ENCODE peak calls at places on chromosome 1, in four cellular contexts. U is endothelial cell of umbilical vein, Q is IMR-90, D is K562. Z is an unnamed sample.

GRCh38 chr1:52403566-52404115 is 582 bp downstream of the ORC1 start:
- DNase-seq in U (peak; percentile 69), Q (peak; percentile 84), D (peak; percentile 78), Z (peak; percentile 38)

GRCh38 chr1:98870959-98871903 is 133.4 kb downstream of the PLPPR5 start:
- DNase-seq in U (peak; percentile 3), Q (no peak), D (no peak), Z (no peak)

GRCh38 chr1:93676424-93676823 is 5.2 kb downstream of the BCAR3 start:
- DNase-seq in U (peak; percentile 25), Q (no peak), D (no peak), Z (no peak)

GRCh38 chr1:228241259-228241658 is 33.4 kb downstream of the OBSCN start:
- DNase-seq in U (no peak), Q (no peak), D (no peak), Z (no peak)

GRCh38 chr1:23784846-23785245 is 6.1 kb upstream of the LYPLA2 start:
- DNase-seq in U (no peak), Q (no peak), D (no peak), Z (no peak)

GRCh38 chr1:150065184-150065871 is 2.2 kb upstream of the VPS45 start:
- DNase-seq in U (no peak), Q (peak; percentile 70), D (no peak), Z (no peak)

GRCh38 chr1:235831148-235831547 is 35.6 kb downstream of the LYST start:
- DNase-seq in U (no peak), Q (peak; percentile 84), D (no peak), Z (no peak)

GRCh38 chr1:50047916-50048694 is 24.4 kb upstream of the AGBL4 start:
- DNase-seq in U (no peak), Q (no peak), D (no peak), Z (no peak)

GRCh38 chr1:21927531-21928237 is 9.4 kb downstream of the HSPG2 start:
- DNase-seq in U (peak; percentile 56), Q (no peak), D (peak; percentile 25), Z (no peak)

GRCh38 chr1:10328534-10328933 is 70.3 kb upstream of the PGD start:
- DNase-seq in U (no peak), Q (no peak), D (no peak), Z (no peak)
- H3K9me1 ChIP-seq in U (no peaks in the 10 kb centered on the region), Q (no peaks in the 10 kb centered on the region), D (no peaks in the 10 kb centered on the region), Z (no peaks in the 10 kb centered on the region)

DNA sequence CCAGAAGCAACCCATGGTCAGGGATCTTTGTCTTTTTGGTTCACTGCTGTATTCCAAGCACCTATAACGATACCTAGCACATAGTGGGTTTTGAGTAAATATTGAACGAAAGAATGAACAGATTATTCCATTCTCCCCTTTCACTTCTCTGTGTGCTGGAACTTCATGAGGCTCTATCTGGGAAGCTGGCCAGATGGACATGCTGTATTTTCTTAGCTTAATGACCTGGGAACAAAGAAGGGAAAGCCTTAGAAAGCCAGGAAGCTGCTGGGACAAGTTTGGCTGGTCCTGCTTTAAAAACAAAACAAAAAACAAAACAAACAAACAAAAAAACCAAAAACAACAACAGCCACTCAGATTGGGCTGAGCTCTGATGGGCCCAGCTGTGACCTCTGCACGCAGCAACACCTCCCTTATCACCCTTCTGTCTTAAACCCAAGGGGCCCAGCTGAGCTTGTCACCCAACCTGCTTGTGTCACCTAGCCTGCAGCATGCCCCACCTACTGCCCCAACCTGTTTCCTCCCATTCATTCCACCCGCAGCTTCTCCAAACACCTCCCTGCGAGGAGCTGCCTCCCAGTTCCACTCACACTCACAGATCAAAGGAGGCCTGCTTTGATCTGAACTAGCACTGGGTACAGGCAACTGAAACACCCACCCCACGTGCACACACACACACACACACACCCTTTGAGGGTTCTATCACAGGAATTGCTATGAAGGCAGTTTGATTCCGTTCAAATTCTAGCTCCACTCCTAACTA is 37.1 kb downstream of the SLC30A1 start:
- DNase-seq in U (peak; percentile 84), Q (peak; percentile 41), D (no peak), Z (no peak)
- H3K4me2 ChIP-seq in U (no peak overlapping the region), Q (no peak overlapping the region), D (no peak overlapping the region), Z (no peak overlapping the region)

GRCh38 chr1:234604393-234604725 is 5.6 kb downstream of the IRF2BP2 start:
- DNase-seq in U (peak; percentile 39), Q (no peak), D (no peak), Z (no peak)

GRCh38 chr1:234600418-234601216 is 9.4 kb downstream of the IRF2BP2 start:
- DNase-seq in U (peak; percentile 63), Q (no peak), D (no peak), Z (no peak)

GRCh38 chr1:234603221-234604204 is 6.5 kb downstream of the IRF2BP2 start:
- DNase-seq in U (peak; percentile 66), Q (peak; percentile 77), D (no peak), Z (no peak)

GRCh38 chr1:234601217-234602017 is 8.6 kb downstream of the IRF2BP2 start:
- DNase-seq in U (peak; percentile 52), Q (peak; percentile 66), D (peak; percentile 56), Z (no peak)

GRCh38 chr1:234602334-234603220 is 7.4 kb downstream of the IRF2BP2 start:
- DNase-seq in U (peak; percentile 92), Q (peak; percentile 98), D (peak; percentile 61), Z (peak; percentile 92)
- H3K9me1 ChIP-seq in U (no peaks in the 10 kb centered on the region), Q (no peaks in the 10 kb centered on the region), D (no peaks in the 10 kb centered on the region), Z (no peaks in the 10 kb centered on the region)

GRCh38 chr1:160853756-160854155 is 8.9 kb downstream of the CD244 start:
- DNase-seq in U (no peak), Q (no peak), D (no peak), Z (no peak)
- H3K4me2 ChIP-seq in U (no peak overlapping the region), Q (no peak overlapping the region), D (no peak overlapping the region), Z (no peak overlapping the region)

DNA sequence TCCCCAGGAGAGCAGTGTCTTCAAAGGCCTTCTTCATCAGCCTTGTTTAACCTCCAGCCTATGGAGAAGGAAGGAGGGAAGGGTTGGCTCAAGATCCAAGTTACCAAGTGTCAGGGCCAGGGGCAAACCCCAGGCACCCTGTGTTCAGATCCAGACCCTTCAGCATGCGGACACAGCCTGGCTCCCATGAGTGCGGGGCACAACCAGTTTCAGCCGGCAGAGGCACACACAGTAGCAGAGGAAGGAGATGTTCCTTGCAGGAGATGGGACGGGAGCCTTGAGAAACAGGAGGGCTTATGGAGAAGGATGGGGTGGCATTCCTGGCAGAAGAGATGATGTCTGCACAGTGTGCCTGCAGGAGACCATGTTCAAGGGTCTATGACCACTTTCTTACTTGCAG is 161.7 kb upstream of the EDN2 start:
- DNase-seq in U (no peak), Q (no peak), D (no peak), Z (no peak)
- H3K9me1 ChIP-seq in U (no peaks in the 10 kb centered on the region), Q (peaks cover 12% of the 10 kb centered on the region), D (no peaks in the 10 kb centered on the region), Z (no peaks in the 10 kb centered on the region)

GRCh38 chr1:44025816-44026215 is 5.4 kb downstream of the SLC6A9 start:
- DNase-seq in U (no peak), Q (no peak), D (no peak), Z (no peak)
- H3K4me2 ChIP-seq in U (no peak overlapping the region), Q (no peak overlapping the region), D (no peak overlapping the region), Z (no peak overlapping the region)

GRCh38 chr1:29822895-29823294 is 586.6 kb downstream of the PTPRU start:
- DNase-seq in U (no peak), Q (no peak), D (no peak), Z (no peak)
- H3K9me1 ChIP-seq in U (no peaks in the 10 kb centered on the region), Q (no peaks in the 10 kb centered on the region), D (no peaks in the 10 kb centered on the region), Z (no peaks in the 10 kb centered on the region)

GRCh38 chr1:161039154-161039545 is 386 bp upstream of the TSTD1 start:
- DNase-seq in U (no peak), Q (no peak), D (no peak), Z (no peak)
- H3K4me2 ChIP-seq in U (peak overlapping the region; percentile 53), Q (no peak overlapping the region), D (no peak overlapping the region), Z (peak overlapping the region; percentile 89)

Z was measured in keratinocyte.